ENCODE peak calls at places on chromosomes 2 and 18, in seven cellular contexts. P is D341Med; H is mucosa of descending colon; S is stimulated activated CD4-positive, alpha-beta T cell treated with anti-CD3 and anti-CD28 coated beads, Interleukin-1b, Interleukin-23, amount 100 ng/mL, for 4 hours; T is DND-41; A is memory B cell; X is mammary epithelial cell. K is an unnamed sample.

GRCh38 chr18:9814431-9814830 is 71.3 kb upstream of the TXNDC2 start:
- DNase-seq in P (no peak), H (no peak), S (no peak), T (no peak), A (no peak), X (peak), K (no peak)

GRCh38 chr2:58427572-58428285 is 186.6 kb upstream of the FANCL start:
- DNase-seq in P (peak), H (peak), S (no peak), T (no peak), A (no peak), X (peak), K (peak)

GRCh38 chr18:64409511-64409910 is 260.6 kb upstream of the LINC00305 start:
- DNase-seq in P (peak), H (no peak), S (no peak), T (no peak), A (peak), X (no peak), K (no peak)

GRCh38 chr18:34709631-34710429 is at the start of gene DTNA:
- DNase-seq in P (no peak), H (no peak), S (no peak), T (no peak), A (no peak), X (peak), K (peak)

GRCh38 chr2:207046642-207047213 is 107.4 kb downstream of the CPO start:
- DNase-seq in P (no peak), H (no peak), S (no peak), T (peak), A (no peak), X (no peak), K (no peak)

GRCh38 chr18:74356959-74357358 is 41.3 kb downstream of the C18orf63 start:
- DNase-seq in P (no peak), H (no peak), S (no peak), T (no peak), A (no peak), X (no peak), K (no peak)

GRCh38 chr2:17104454-17104853 is 413.8 kb downstream of the RAD51AP2 start:
- DNase-seq in P (no peak), H (no peak), S (no peak), T (no peak), A (no peak), X (peak), K (no peak)

GRCh38 chr2:38398739-38399138 is 21.7 kb upstream of the ATL2 start:
- DNase-seq in P (no peak), H (no peak), S (no peak), T (no peak), A (no peak), X (peak), K (no peak)

GRCh38 chr2:67135201-67135600 is 261.9 kb upstream of the ETAA1 start:
- DNase-seq in P (no peak), H (no peak), S (no peak), T (no peak), A (no peak), X (no peak), K (no peak)

GRCh38 chr2:215019085-215019484 is 119.3 kb downstream of the ABCA12 start:
- DNase-seq in P (no peak), H (no peak), S (no peak), T (no peak), A (no peak), X (no peak), K (no peak)

GRCh38 chr2:222797308-222797707 is 63.5 kb upstream of the ACSL3 start:
- DNase-seq in P (no peak), H (no peak), S (no peak), T (no peak), A (no peak), X (no peak), K (peak)

GRCh38 chr2:149885946-149886345 is 298.4 kb upstream of the MMADHC start:
- DNase-seq in P (no peak), H (no peak), S (no peak), T (no peak), A (no peak), X (peak), K (no peak)

GRCh38 chr18:24987271-24987932 is 364.6 kb downstream of the ZNF521 start:
- DNase-seq in P (no peak), H (no peak), S (no peak), T (no peak), A (no peak), X (peak), K (peak)

GRCh38 chr2:37602040-37602439 is 69.4 kb downstream of the CDC42EP3 start:
- DNase-seq in P (no peak), H (no peak), S (no peak), T (no peak), A (no peak), X (no peak), K (no peak)

GRCh38 chr2:52895726-52896340 is 871.8 kb upstream of the CHAC2 start:
- DNase-seq in P (no peak), H (no peak), S (no peak), T (no peak), A (no peak), X (no peak), K (no peak)

GRCh38 chr18:21241224-21242131 is 554 bp upstream of the GREB1L start:
- DNase-seq in P (peak), H (no peak), S (no peak), T (no peak), A (no peak), X (no peak), K (peak)

GRCh38 chr2:29063646-29064372 is 10.5 kb downstream of the PCARE start:
- DNase-seq in P (no peak), H (no peak), S (no peak), T (no peak), A (no peak), X (no peak), K (no peak)

GRCh38 chr2:128632491-128632780 is 313.8 kb upstream of the HS6ST1 start:
- DNase-seq in P (peak), H (no peak), S (no peak), T (peak), A (no peak), X (no peak), K (peak)

GRCh38 chr2:11248-11941 is 34.9 kb downstream of the FAM110C start:
- DNase-seq in P (no peak), H (peak), S (peak), T (peak), A (peak), X (no peak), K (no peak)

GRCh38 chr2:113822087-113822805 is 65.8 kb upstream of the SLC35F5 start:
- DNase-seq in P (no peak), H (no peak), S (no peak), T (no peak), A (no peak), X (no peak), K (no peak)

GRCh38 chr2:26731714-26732113 is 32.4 kb upstream of the SLC35F6 start:
- DNase-seq in P (no peak), H (no peak), S (no peak), T (no peak), A (no peak), X (no peak), K (peak)

GRCh38 chr2:218074031-218074430 is 5.0 kb downstream of the RUFY4 start:
- DNase-seq in P (no peak), H (no peak), S (no peak), T (peak), A (no peak), X (no peak), K (no peak)

GRCh38 chr2:111227716-111228141 is 107.0 kb downstream of the BCL2L11 start:
- DNase-seq in P (no peak), H (no peak), S (no peak), T (no peak), A (no peak), X (no peak), K (no peak)

GRCh38 chr2:10548626-10549025 is 100.5 kb upstream of the ODC1 start:
- DNase-seq in P (no peak), H (no peak), S (no peak), T (no peak), A (no peak), X (no peak), K (peak)

GRCh38 chr2:101967826-101968498 is 23.8 kb upstream of the IL1R2 start:
- DNase-seq in P (no peak), H (no peak), S (no peak), T (no peak), A (no peak), X (no peak), K (no peak)

GRCh38 chr2:2057125-2057721 is 273.9 kb downstream of the MYT1L start:
- DNase-seq in P (no peak), H (no peak), S (peak), T (peak), A (no peak), X (no peak), K (no peak)

K was measured in SK-N-SH.